ENCODE peak calls at places on chromosomes 16 and 17, in five cellular contexts. A is tibial nerve, E is IMR-90, H is heart left ventricle, K is ovary. J is an unnamed sample.
A peak's percentile ranks its signal among the peaks of the same experiment; 100 is the strongest.

GRCh38 chr17:64779344-64780095 is 117.4 kb upstream of the SMURF2 start:
- DNase-seq in H (no peak), E (no peak), K (no peak), A (no peak), J (no peak)

GRCh38 chr17:63675231-63675606 is 24.7 kb downstream of the LIMD2 start:
- DNase-seq in E (no peak), K (no peak), H (peak; percentile 43), A (no peak), J (no peak)

GRCh38 chr16:79598341-79599181 is 2.0 kb downstream of the MAF start:
- DNase-seq in A (peak; percentile 44), H (peak; percentile 59), E (no peak), K (peak; percentile 69), J (peak; percentile 77)

GRCh38 chr17:21376835-21377690 is 906 bp downstream of the KCNJ12 start:
- DNase-seq in H (no peak), A (no peak), K (no peak), E (peak; percentile 8), J (peak; percentile 16)

GRCh38 chr17:32264140-32264799 is 1.4 kb upstream of the RHBDL3 start:
- DNase-seq in E (no peak), K (no peak), A (no peak), H (no peak), J (no peak)

GRCh38 chr16:23595951-23596720 is at the start of gene NDUFAB1:
- DNase-seq in H (peak; percentile 93), E (peak; percentile 83), K (peak; percentile 85), A (peak; percentile 68), J (peak; percentile 91)

GRCh38 chr17:44354582-44355309 is 8.9 kb downstream of the FAM171A2 start:
- DNase-seq in A (no peak), E (no peak), H (no peak), K (no peak), J (peak; percentile 55)

GRCh38 chr17:13484020-13484419 is 117.7 kb downstream of the HS3ST3A1 start:
- DNase-seq in A (no peak), K (no peak), E (peak; percentile 78), H (no peak), J (no peak)

GRCh38 chr16:70605284-70605659 is 41.1 kb upstream of the IL34 start:
- DNase-seq in E (peak; percentile 38), K (no peak), H (no peak), A (no peak), J (no peak)

GRCh38 chr16:4410335-4411075 is 5.9 kb downstream of the CORO7 start:
- DNase-seq in K (peak; percentile 68), H (no peak), A (no peak), E (peak; percentile 98), J (peak; percentile 84)

GRCh38 chr16:77452243-77452642 is 17.4 kb upstream of the ADAMTS18 start:
- DNase-seq in A (no peak), H (no peak), K (no peak), E (no peak), J (no peak)

GRCh38 chr16:66489818-66490217 is 60.1 kb downstream of the TK2 start:
- DNase-seq in A (no peak), E (no peak), H (no peak), K (peak; percentile 11), J (no peak)

GRCh38 chr17:55903028-55903690 is 152.3 kb downstream of the PCTP start:
- DNase-seq in K (no peak), A (no peak), E (no peak), H (no peak), J (no peak)

GRCh38 chr17:14559720-14560119 is 258.8 kb downstream of the HS3ST3B1 start:
- DNase-seq in A (no peak), H (no peak), K (no peak), E (no peak), J (no peak)

GRCh38 chr16:78816499-78817441 is 717.3 kb downstream of the WWOX start:
- DNase-seq in K (peak; percentile 35), E (no peak), A (no peak), H (no peak), J (no peak)

GRCh38 chr17:44738214-44738906 is 20.4 kb upstream of the ADAM11 start:
- DNase-seq in K (no peak), E (peak; percentile 49), A (no peak), H (no peak), J (no peak)

GRCh38 chr16:58124601-58124915 is 4.6 kb downstream of the CFAP20 start:
- DNase-seq in E (peak; percentile 76), K (no peak), H (no peak), A (no peak), J (no peak)

GRCh38 chr16:10840703-10841102 is 22.1 kb upstream of the TVP23A start:
- DNase-seq in E (no peak), H (no peak), A (no peak), K (no peak), J (no peak)

GRCh38 chr16:10210979-10211378 is 28.8 kb upstream of the GRIN2A start:
- DNase-seq in H (no peak), E (no peak), A (no peak), K (no peak), J (no peak)

GRCh38 chr16:88805887-88806393 is 2.4 kb downstream of the CDT1 start:
- DNase-seq in A (no peak), K (no peak), E (no peak), H (no peak), J (no peak)

GRCh38 chr16:1731603-1732002 is 25.6 kb downstream of the MAPK8IP3 start:
- DNase-seq in K (no peak), A (no peak), H (no peak), E (no peak), J (no peak)

GRCh38 chr16:53085539-53086450 is 31.0 kb downstream of the CHD9 start:
- DNase-seq in H (no peak), K (peak; percentile 59), A (no peak), E (no peak), J (peak; percentile 60)

GRCh38 chr17:17021194-17021863 is 20.9 kb upstream of the MPRIP start:
- DNase-seq in K (no peak), H (peak; percentile 69), A (peak; percentile 55), E (no peak), J (peak; percentile 40)

GRCh38 chr17:27339836-27340550 is 46.1 kb downstream of the WSB1 start:
- DNase-seq in A (no peak), E (no peak), H (no peak), K (no peak), J (no peak)

GRCh38 chr16:56851671-56852400 is 13.2 kb upstream of the SLC12A3 start:
- DNase-seq in K (no peak), A (no peak), E (peak; percentile 50), H (no peak), J (no peak)

DNA sequence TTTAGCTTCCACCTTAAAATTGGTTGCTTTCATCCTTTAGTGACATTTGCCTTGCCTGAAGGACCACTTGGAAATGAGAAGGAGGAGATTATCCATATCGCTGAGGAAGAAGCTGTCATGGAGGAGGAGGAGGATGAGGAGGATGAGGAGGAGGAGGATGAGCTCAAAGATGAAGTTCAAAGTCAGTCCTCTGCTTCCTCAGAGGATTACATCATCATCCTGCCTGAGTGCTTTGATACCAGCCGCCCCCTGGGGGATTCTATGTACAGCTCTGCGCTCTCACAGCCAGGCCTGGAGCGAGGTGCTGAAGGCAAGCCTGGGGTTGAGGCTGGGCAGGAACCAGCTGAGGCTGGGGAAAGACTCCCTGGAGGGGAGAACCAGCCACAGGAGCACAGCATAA is 11.5 kb upstream of the TMEM106A start:
- DNase-seq in H (no peak), A (no peak), E (no peak), K (no peak), J (no peak)
- TF ChIP-seq CTCF in H (no peak), A (no peak), E (no peak), K (no peak), J (no peak)

GRCh38 chr16:46790599-46791270 is 40.2 kb downstream of the C16orf87 start:
- DNase-seq in H (no peak), K (no peak), A (no peak), E (no peak), J (no peak)
- TF ChIP-seq POLR2A in H (no peak), K (no peak), A (no peak), E (no peak), J (no peak)

GRCh38 chr17:42251115-42251514 is 25.1 kb downstream of the STAT5B start:
- DNase-seq in A (no peak), H (no peak), E (no peak), K (no peak), J (no peak)
- TF ChIP-seq CTCF in A (no peak), H (no peak), E (peak; percentile 25), K (no peak), J (no peak)

DNA sequence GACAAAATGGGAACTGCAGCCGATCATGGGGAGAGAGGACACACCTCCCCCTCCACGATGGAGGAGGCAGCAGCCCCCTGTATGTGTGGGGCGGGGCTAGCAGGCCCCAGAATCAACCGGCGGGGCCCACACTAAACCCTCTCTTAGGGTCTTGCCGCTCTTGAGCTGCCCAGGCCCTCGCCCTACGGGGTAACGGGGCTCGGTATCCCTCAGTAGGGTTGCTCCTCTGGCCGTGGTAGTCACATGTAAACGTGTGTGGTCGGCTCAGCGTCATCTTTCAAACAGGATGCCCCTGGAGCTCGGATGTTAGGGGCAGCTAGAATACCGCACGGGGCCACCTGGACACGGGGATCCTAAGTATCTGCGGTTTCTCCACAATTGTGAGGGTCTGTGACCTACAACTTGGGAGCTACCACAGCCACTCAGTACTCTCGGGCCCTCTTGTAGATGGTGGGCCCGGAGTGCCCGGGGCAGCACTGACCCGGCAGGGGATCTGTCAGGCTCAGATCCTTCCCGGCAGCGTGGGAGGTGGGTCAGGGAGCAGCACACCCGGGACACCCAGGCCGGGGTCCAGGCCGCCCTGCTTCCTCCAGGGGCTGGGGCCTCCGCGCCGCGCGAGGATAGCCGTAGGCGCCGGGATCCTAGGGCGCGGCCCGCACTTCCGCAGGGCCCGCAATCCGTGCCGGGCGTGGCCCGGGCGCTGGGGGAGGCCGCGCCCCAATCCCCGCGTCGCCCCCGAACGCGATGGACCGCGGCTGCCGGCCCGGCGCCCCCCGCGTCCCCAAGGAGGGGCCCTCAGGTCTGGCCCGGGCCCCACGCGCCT is 771 bp downstream of the ARHGDIA start:
- DNase-seq in K (peak; percentile 53), H (peak; percentile 45), E (peak; percentile 69), A (no peak), J (no peak)
- TF ChIP-seq POLR2A in K (no peak), H (no peak), E (peak; percentile 19), A (no peak), J (peak; percentile 34)

GRCh38 chr16:68995011-68995504 is 110.4 kb upstream of the HAS3 start:
- DNase-seq in E (peak; percentile 58), K (no peak), A (no peak), H (no peak), J (no peak)
- TF ChIP-seq CTCF in E (peak; percentile 39), K (no peak), A (no peak), H (peak; percentile 16), J (peak; percentile 27)

GRCh38 chr17:82030470-82031302 is 792 bp upstream of the RAC3 start:
- DNase-seq in K (peak; percentile 84), E (peak; percentile 79), A (peak; percentile 55), H (peak; percentile 85), J (peak; percentile 91)
- TF ChIP-seq POLR2A in K (no peak), E (no peak), A (no peak), H (no peak), J (no peak)

DNA sequence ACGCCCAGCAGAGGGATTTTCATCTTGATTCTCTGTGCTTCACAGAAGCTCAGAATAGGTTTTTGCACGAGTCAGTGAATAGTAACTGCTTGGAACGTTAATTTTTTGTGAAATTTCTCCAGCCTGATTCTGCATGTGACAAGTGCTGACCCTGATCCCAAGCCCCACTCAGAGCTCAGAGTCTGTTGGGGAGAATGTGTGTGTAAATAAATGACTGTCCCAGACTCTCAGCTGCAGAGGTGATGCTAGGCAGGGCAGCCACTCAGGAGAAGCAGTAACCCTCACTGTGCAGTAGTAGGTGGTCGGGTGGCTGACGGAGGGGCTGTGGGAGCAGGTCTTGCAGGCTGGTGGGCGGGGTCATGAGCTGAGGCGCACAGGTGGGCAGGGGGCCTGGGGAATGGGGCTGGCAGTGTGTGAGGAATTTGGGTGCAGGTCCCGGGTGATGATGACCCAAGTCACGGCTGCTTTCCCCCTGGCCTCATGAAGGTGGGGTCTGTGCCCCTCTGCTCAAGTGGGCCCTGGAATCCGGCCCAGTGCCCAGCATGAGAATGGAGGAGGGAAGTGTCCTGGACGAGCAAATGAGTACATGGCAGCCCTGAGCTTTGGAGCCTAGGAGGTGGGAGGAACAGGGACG is 16.3 kb upstream of the FOXK2 start:
- DNase-seq in H (no peak), A (no peak), E (no peak), K (no peak), J (no peak)
- TF ChIP-seq CTCF in H (no peak), A (no peak), E (no peak), K (no peak), J (no peak)